ENCODE peak calls at places on chromosomes 11 and 22, in six cellular contexts. L is mammary epithelial cell; Z is effector memory CD4-positive, alpha-beta T cell; P is A549; A is right cardiac atrium; C is fibroblast of lung. D is an unnamed sample.

GRCh38 chr11:65471410-65471762 is 27.5 kb upstream of the MALAT1 start:
- DNase-seq in P (peak), A (peak), C (peak), Z (no peak), L (no peak), D (no peak)

GRCh38 chr22:46846832-46847355 is 84.4 kb downstream of the TBC1D22A start:
- DNase-seq in P (no peak), L (no peak), C (no peak), Z (no peak), A (no peak), D (no peak)

GRCh38 chr22:18031670-18032454 is 7.5 kb upstream of the MICAL3 start:
- DNase-seq in L (peak), C (peak), P (peak), Z (no peak), A (no peak), D (peak)

GRCh38 chr11:17707833-17708232 is 11.5 kb upstream of the MYOD1 start:
- DNase-seq in L (no peak), P (no peak), A (no peak), C (no peak), Z (no peak), D (no peak)

GRCh38 chr11:82889133-82890001 is 10.9 kb downstream of the PRCP start:
- DNase-seq in C (no peak), Z (no peak), L (no peak), A (no peak), P (no peak), D (no peak)

GRCh38 chr11:34002420-34002819 is 49.1 kb upstream of the CAPRIN1 start:
- DNase-seq in A (no peak), C (no peak), L (no peak), Z (no peak), P (no peak), D (no peak)

GRCh38 chr11:114291381-114291780 is 4.8 kb upstream of the NNMT start:
- DNase-seq in A (no peak), Z (no peak), P (peak), L (no peak), C (peak), D (no peak)

GRCh38 chr11:33691051-33691864 is 9.4 kb downstream of the C11orf91 start:
- DNase-seq in A (no peak), L (no peak), P (peak), Z (no peak), C (no peak), D (no peak)

GRCh38 chr11:2442554-2442953 is 1.8 kb downstream of the TRPM5 start:
- DNase-seq in P (no peak), Z (peak), C (no peak), A (no peak), L (no peak), D (no peak)

GRCh38 chr22:39917776-39918493 is 17.1 kb downstream of the GRAP2 start:
- DNase-seq in Z (no peak), L (no peak), C (no peak), A (no peak), P (no peak), D (no peak)

GRCh38 chr11:108197351-108197750 is 25.1 kb downstream of the NPAT start:
- DNase-seq in C (no peak), L (no peak), Z (no peak), A (no peak), P (no peak), D (no peak)

GRCh38 chr11:27296406-27296994 is 66.5 kb downstream of the CCDC34 start:
- DNase-seq in C (peak), Z (no peak), A (no peak), L (peak), P (peak), D (no peak)

GRCh38 chr11:65316979-65317786 is 2.5 kb downstream of the CDC42EP2 start:
- DNase-seq in P (peak), A (peak), L (peak), Z (no peak), C (peak), D (peak)

GRCh38 chr11:100925935-100926334 is 203.7 kb downstream of the PGR start:
- DNase-seq in C (peak), Z (no peak), P (peak), A (no peak), L (peak), D (peak)

GRCh38 chr11:42766191-42766590 is 545.6 kb upstream of the API5 start:
- DNase-seq in P (no peak), L (no peak), C (no peak), Z (no peak), A (no peak), D (no peak)

GRCh38 chr11:82722236-82722635 is 11.4 kb downstream of the FAM181B start:
- DNase-seq in A (no peak), P (no peak), Z (no peak), L (no peak), C (no peak), D (no peak)

GRCh38 chr11:107272561-107272960 is 185.1 kb downstream of the CWF19L2 start:
- DNase-seq in A (no peak), C (no peak), Z (no peak), P (no peak), L (no peak), D (no peak)

GRCh38 chr22:27719535-27720227 is 81.9 kb downstream of the MN1 start:
- DNase-seq in L (peak), C (peak), P (peak), A (peak), Z (no peak), D (peak)

GRCh38 chr22:43891360-43892182 is at the start of gene PNPLA5:
- DNase-seq in A (no peak), L (no peak), C (peak), Z (no peak), P (no peak), D (no peak)

GRCh38 chr11:131186629-131187075 is 183.8 kb upstream of the NTM start:
- DNase-seq in C (no peak), Z (no peak), L (no peak), A (no peak), P (no peak), D (no peak)

GRCh38 chr11:102807921-102808320 is 10.0 kb upstream of the MMP1 start:
- DNase-seq in A (peak), Z (no peak), P (peak), C (peak), L (no peak), D (no peak)

GRCh38 chr22:36419912-36420882 is 32.4 kb upstream of the MYH9 start:
- DNase-seq in A (peak), C (no peak), P (no peak), Z (no peak), L (no peak), D (no peak)

GRCh38 chr11:88332851-88333250 is 4.7 kb downstream of the CTSC start:
- DNase-seq in A (no peak), L (peak), P (no peak), Z (no peak), C (peak), D (no peak)

GRCh38 chr11:86192858-86193257 is 51.7 kb upstream of the EED start:
- DNase-seq in L (no peak), Z (no peak), A (no peak), P (no peak), C (no peak), D (no peak)
- H3K27ac ChIP-seq in L (peak), Z (no peak), A (no peak), P (peak), C (no peak), D (no peak)

DNA sequence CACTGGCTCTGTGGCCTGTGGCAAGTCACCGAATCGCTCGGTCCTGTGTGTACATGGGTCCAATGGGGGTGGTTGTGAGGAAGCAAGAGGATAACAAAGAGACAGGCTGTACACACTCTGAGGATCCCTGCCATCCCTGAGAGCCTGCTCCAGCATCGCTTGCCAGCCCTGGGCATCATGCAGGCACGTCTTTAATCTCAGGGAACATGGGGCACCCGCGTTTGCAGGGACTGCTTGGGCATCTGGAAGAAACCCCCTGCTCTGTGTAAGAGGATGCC is 1.3 kb upstream of the C1QTNF5 start:
- DNase-seq in Z (no peak), A (no peak), P (no peak), L (no peak), C (no peak), D (no peak)
- H3K27ac ChIP-seq in Z (no peak), A (no peak), P (no peak), L (no peak), C (no peak), D (no peak)

GRCh38 chr22:38833061-38833460 is 10.8 kb downstream of the NPTXR start:
- DNase-seq in A (no peak), P (no peak), C (no peak), Z (no peak), L (no peak), D (no peak)
- H3K27ac ChIP-seq in A (no peak), P (no peak), C (no peak), Z (no peak), L (no peak), D (no peak)

GRCh38 chr11:85736121-85736520 is 50.1 kb upstream of the CCDC89 start:
- DNase-seq in Z (no peak), L (no peak), A (no peak), C (no peak), P (no peak), D (no peak)
- H3K27ac ChIP-seq in Z (no peak), L (no peak), A (peak), C (peak), P (no peak), D (no peak)

GRCh38 chr11:128938156-128938885 is 4.3 kb downstream of the TP53AIP1 start:
- DNase-seq in P (no peak), C (no peak), A (no peak), L (no peak), Z (no peak), D (no peak)

GRCh38 chr11:128937480-128937879 is 5.2 kb downstream of the TP53AIP1 start:
- DNase-seq in C (no peak), P (no peak), A (no peak), L (no peak), Z (no peak), D (no peak)

GRCh38 chr11:128940603-128941002 is 2.1 kb downstream of the TP53AIP1 start:
- DNase-seq in C (no peak), A (no peak), Z (no peak), P (no peak), L (peak), D (no peak)

GRCh38 chr11:128940156-128940555 is 2.5 kb downstream of the TP53AIP1 start:
- DNase-seq in C (no peak), Z (no peak), L (peak), P (no peak), A (no peak), D (no peak)

GRCh38 chr11:128939591-128939990 is 3.1 kb downstream of the TP53AIP1 start:
- DNase-seq in L (no peak), C (no peak), A (no peak), Z (no peak), P (no peak), D (no peak)
- H3K27ac ChIP-seq in L (no peak), C (no peak), A (no peak), Z (no peak), P (no peak), D (peak)

GRCh38 chr11:134039726-134040385 is 29.0 kb upstream of the JAM3 start:
- DNase-seq in Z (no peak), P (no peak), A (no peak), C (no peak), L (no peak), D (no peak)

GRCh38 chr11:134043821-134044420 is 25.0 kb upstream of the JAM3 start:
- DNase-seq in L (no peak), Z (no peak), P (no peak), A (no peak), C (no peak), D (no peak)

GRCh38 chr11:134041349-134041748 is 27.5 kb upstream of the JAM3 start:
- DNase-seq in C (no peak), P (no peak), Z (no peak), L (no peak), A (no peak), D (no peak)

GRCh38 chr11:134040386-134041297 is 28.2 kb upstream of the JAM3 start:
- DNase-seq in L (no peak), C (peak), P (no peak), A (no peak), Z (no peak), D (peak)

GRCh38 chr11:134041791-134042696 is 26.8 kb upstream of the JAM3 start:
- DNase-seq in C (no peak), Z (no peak), A (no peak), L (no peak), P (no peak), D (no peak)
- H3K27ac ChIP-seq in C (no peak), Z (no peak), A (no peak), L (no peak), P (no peak), D (no peak)